ENCODE peak calls at places on chromosome 2, in five cellular contexts. R is EL, K is sigmoid colon, F is endothelial cell, O is GM06990. Z is an unnamed sample.

GRCh38 chr2:129812654-129813053 is 166.8 kb upstream of the RAB6C start:
- DNase-seq in R (no peak), K (no peak), F (no peak), O (no peak), Z (no peak)

GRCh38 chr2:79993144-79993543 is 311.4 kb downstream of the LRRTM1 start:
- DNase-seq in R (peak), K (no peak), F (no peak), O (no peak), Z (peak)

GRCh38 chr2:38940746-38941145 is 51.1 kb downstream of the ARHGEF33 start:
- DNase-seq in R (no peak), K (no peak), F (no peak), O (no peak), Z (no peak)

GRCh38 chr2:39194686-39195085 is 49.1 kb downstream of the CDKL4 start:
- DNase-seq in R (no peak), K (no peak), F (no peak), O (no peak), Z (no peak)

GRCh38 chr2:209721497-209721896 is 50.1 kb upstream of the UNC80 start:
- DNase-seq in R (peak), K (no peak), F (no peak), O (no peak), Z (no peak)

GRCh38 chr2:66494708-66495107 is 59.8 kb downstream of the MEIS1 start:
- DNase-seq in R (peak), K (peak), F (no peak), O (no peak), Z (peak)

GRCh38 chr2:137096187-137096586 is 330.8 kb downstream of the THSD7B start:
- DNase-seq in R (no peak), K (no peak), F (no peak), O (no peak), Z (no peak)

GRCh38 chr2:98598781-98599428 is 9.4 kb downstream of the COA5 start:
- DNase-seq in R (peak), K (no peak), F (no peak), O (no peak), Z (peak)

GRCh38 chr2:232781765-232782164 is 5.4 kb upstream of the KCNJ13 start:
- DNase-seq in R (peak), K (no peak), F (no peak), O (peak), Z (peak)

GRCh38 chr2:126995652-126996377 is 97.1 kb downstream of the TEX51 start:
- DNase-seq in R (no peak), K (no peak), F (no peak), O (no peak), Z (no peak)

GRCh38 chr2:238523158-238524110 is 96.7 kb downstream of the ASB1 start:
- DNase-seq in R (no peak), K (peak), F (peak), O (no peak), Z (peak)

GRCh38 chr2:105795575-105795934 is 50.8 kb downstream of the NCK2 start:
- DNase-seq in R (no peak), K (no peak), F (no peak), O (no peak), Z (no peak)

GRCh38 chr2:108593547-108594098 is 59.4 kb downstream of the LIMS1 start:
- DNase-seq in R (peak), K (no peak), F (no peak), O (no peak), Z (peak)

GRCh38 chr2:143259368-143259958 is 130.2 kb downstream of the ARHGAP15 start:
- DNase-seq in R (peak), K (peak), F (peak), O (peak), Z (peak)

GRCh38 chr2:161041356-161041755 is 118.9 kb upstream of the TANK start:
- DNase-seq in R (no peak), K (no peak), F (no peak), O (no peak), Z (no peak)

GRCh38 chr2:181632733-181633401 is 24.0 kb downstream of the CERKL start:
- DNase-seq in R (no peak), K (no peak), F (no peak), O (no peak), Z (no peak)

GRCh38 chr2:96264656-96265348 is 995 bp downstream of the TMEM127 start:
- DNase-seq in R (peak), K (peak), F (peak), O (peak), Z (peak)

GRCh38 chr2:204051476-204051875 is 114.9 kb downstream of the ICOS start:
- DNase-seq in R (no peak), K (no peak), F (no peak), O (no peak), Z (no peak)

GRCh38 chr2:218981390-218982311 is 3.3 kb downstream of the FEV start:
- DNase-seq in R (peak), K (peak), F (no peak), O (no peak), Z (no peak)

GRCh38 chr2:4130651-4131050 is 427.3 kb downstream of the DCDC2C start:
- DNase-seq in R (no peak), K (no peak), F (no peak), O (no peak), Z (no peak)

GRCh38 chr2:115094441-115094840 is 652.0 kb downstream of the DPP10 start:
- DNase-seq in R (no peak), K (no peak), F (no peak), O (no peak), Z (no peak)

GRCh38 chr2:20599001-20599600 is 51.8 kb downstream of the HS1BP3 start:
- DNase-seq in R (no peak), K (peak), F (no peak), O (no peak), Z (no peak)

GRCh38 chr2:23286765-23287155 is 98.2 kb upstream of the KLHL29 start:
- DNase-seq in R (peak), K (peak), F (no peak), O (no peak), Z (peak)

GRCh38 chr2:72211777-72212515 is 64.3 kb upstream of the CYP26B1 start:
- DNase-seq in R (peak), K (no peak), F (no peak), O (no peak), Z (peak)

GRCh38 chr2:226413498-226414130 is 386.0 kb downstream of the IRS1 start:
- DNase-seq in R (no peak), K (no peak), F (no peak), O (no peak), Z (no peak)